ENCODE peak calls at places on chromosomes 7 and 10, in eight cellular contexts. G, K, I, U, X, T, W and Q are unnamed samples.
A peak's percentile ranks its signal among the peaks of the same experiment; 100 is the strongest.

GRCh38 chr7:40329601-40330153 is 194.9 kb downstream of the SUGCT start:
- DNase-seq in G (peak; percentile 42), K (peak; percentile 72), I (peak; percentile 72), U (no peak), X (peak; percentile 58), T (no peak), W (no peak), Q (no peak)

GRCh38 chr7:111509298-111509697 is 53.0 kb downstream of the IMMP2L start:
- DNase-seq in G (no peak), K (no peak), I (no peak), U (no peak), X (no peak), T (no peak), W (no peak), Q (no peak)

GRCh38 chr10:73244866-73245477 is 2.1 kb downstream of the DNAJC9 start:
- DNase-seq in G (peak; percentile 95), K (no peak), I (peak; percentile 14), U (no peak), X (no peak), T (no peak), W (no peak), Q (no peak)

GRCh38 chr10:114068054-114068707 is 24.5 kb downstream of the ADRB1 start:
- DNase-seq in G (no peak), K (no peak), I (no peak), U (no peak), X (no peak), T (no peak), W (no peak), Q (no peak)

GRCh38 chr7:68334613-68335303 is 1263.5 kb upstream of the AUTS2 start:
- DNase-seq in G (no peak), K (no peak), I (no peak), U (no peak), X (no peak), T (no peak), W (no peak), Q (no peak)

GRCh38 chr10:3034611-3035010 is 32.7 kb upstream of the PFKP start:
- DNase-seq in G (no peak), K (no peak), I (no peak), U (no peak), X (no peak), T (no peak), W (no peak), Q (no peak)

GRCh38 chr7:139571190-139571589 is 47.7 kb downstream of the CLEC2L start:
- DNase-seq in G (no peak), K (no peak), I (no peak), U (peak; percentile 20), X (no peak), T (no peak), W (no peak), Q (peak; percentile 66)

GRCh38 chr10:118241229-118242137 is 100.6 kb downstream of the FAM204A start:
- DNase-seq in G (peak; percentile 74), K (peak; percentile 87), I (peak; percentile 74), U (peak; percentile 79), X (peak; percentile 80), T (peak; percentile 80), W (peak; percentile 24), Q (peak; percentile 80)

GRCh38 chr10:48444861-48445841 is 138.7 kb downstream of the MAPK8 start:
- DNase-seq in G (no peak), K (peak; percentile 50), I (no peak), U (peak; percentile 25), X (no peak), T (no peak), W (no peak), Q (peak; percentile 64)

GRCh38 chr10:11875499-11876281 is 52.5 kb downstream of the PROSER2 start:
- DNase-seq in G (peak; percentile 85), K (peak; percentile 58), I (peak; percentile 48), U (peak; percentile 96), X (peak; percentile 48), T (peak; percentile 89), W (no peak), Q (peak; percentile 70)

GRCh38 chr7:106371629-106372028 is 86.8 kb upstream of the NAMPT start:
- DNase-seq in G (peak; percentile 47), K (no peak), I (no peak), U (no peak), X (no peak), T (no peak), W (peak; percentile 59), Q (peak; percentile 78)

GRCh38 chr7:106370542-106370941 is 85.8 kb upstream of the NAMPT start:
- DNase-seq in G (no peak), K (no peak), I (no peak), U (no peak), X (no peak), T (no peak), W (no peak), Q (no peak)

GRCh38 chr7:106369816-106370215 is 85.0 kb upstream of the NAMPT start:
- DNase-seq in G (no peak), K (no peak), I (no peak), U (no peak), X (no peak), T (no peak), W (no peak), Q (no peak)

GRCh38 chr7:106367664-106368063 is 82.9 kb upstream of the NAMPT start:
- DNase-seq in G (no peak), K (no peak), I (no peak), U (no peak), X (no peak), T (no peak), W (no peak), Q (no peak)

GRCh38 chr7:106369349-106369748 is 84.6 kb upstream of the NAMPT start:
- DNase-seq in G (no peak), K (no peak), I (peak; percentile 9), U (no peak), X (no peak), T (no peak), W (no peak), Q (no peak)
- TF ChIP-seq POLR2AphosphoS5 in G (no peak), K (no peak), I (no peak), U (no peak), X (no peak), T (no peak), W (no peak), Q (no peak)

DNA sequence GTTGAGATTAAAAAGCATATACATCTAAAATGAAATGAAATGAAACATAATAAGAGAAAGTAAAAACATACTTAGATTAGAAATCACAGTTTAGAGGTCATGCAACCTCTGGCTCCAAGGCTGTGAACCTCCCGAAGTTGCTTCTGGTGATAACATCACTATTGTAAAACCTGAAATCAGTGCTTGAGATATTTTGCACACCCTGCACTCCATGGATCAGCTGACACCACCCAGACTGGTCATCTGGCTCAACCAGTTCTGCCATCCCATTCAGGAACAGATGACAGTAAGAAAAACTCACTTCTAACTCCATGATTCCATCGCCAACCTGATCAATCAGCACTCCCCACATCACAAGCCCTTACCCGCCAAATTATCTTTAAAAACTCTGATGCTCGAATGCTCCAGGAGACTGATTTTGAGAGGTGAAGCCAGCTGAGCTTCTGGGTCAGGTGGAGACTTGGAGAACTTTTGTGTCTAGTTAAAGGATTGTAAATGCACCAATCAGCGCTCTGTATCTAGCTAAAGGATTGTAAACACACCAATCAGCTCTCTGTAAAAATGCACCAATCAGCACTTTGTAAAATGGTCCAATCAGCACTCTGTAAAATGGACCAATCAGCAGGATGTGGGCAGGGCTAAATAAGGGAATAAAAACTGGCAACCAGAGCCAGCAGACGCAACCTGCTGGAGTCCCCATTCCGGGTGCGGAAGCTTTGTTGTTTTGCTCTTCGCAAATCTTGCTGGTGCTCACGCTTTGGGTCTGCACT is 162.6 kb upstream of the MAGI2 start:
- DNase-seq in G (no peak), K (no peak), I (no peak), U (no peak), X (no peak), T (no peak), W (no peak), Q (no peak)
- TF ChIP-seq POLR2AphosphoS5 in G (no peak), K (no peak), I (no peak), U (no peak), X (no peak), T (no peak), W (no peak), Q (no peak)

GRCh38 chr7:37988721-37989650 is 68.5 kb downstream of the EPDR1 start:
- DNase-seq in G (no peak), K (no peak), I (no peak), U (no peak), X (no peak), T (no peak), W (no peak), Q (no peak)
- TF ChIP-seq POLR2AphosphoS5 in G (no peak), K (no peak), I (no peak), U (no peak), X (no peak), T (no peak), W (no peak), Q (no peak)

GRCh38 chr7:64685741-64686140 is 19.8 kb downstream of the ZNF107 start:
- DNase-seq in G (no peak), K (no peak), I (no peak), U (no peak), X (no peak), T (no peak), W (no peak), Q (no peak)
- TF ChIP-seq POLR2AphosphoS5 in G (no peak), K (no peak), I (no peak), U (no peak), X (no peak), T (no peak), W (no peak), Q (no peak)